ENCODE peak calls at places on chromosomes 2 and 18, in eight cellular contexts. One of them, this sample, is unnamed.

GRCh38 chr18:57048351-57048750 is 98.5 kb upstream of the BOD1L2 start:
- DNase-seq in stimulated activated CD4-positive, alpha-beta T cell treated with anti-CD3 and anti-CD28 coated beads, Interleukin-15, amount 100 ng/mL, for 24 hours: no peak
- DNase-seq in dorsolateral prefrontal cortex: no peak
- DNase-seq in NCI-H2171: no peak
- DNase-seq in T47D: no peak
- DNase-seq in lower lobe of right lung: no peak
- DNase-seq in fibroblast of lung: no peak
- DNase-seq in GM10248: no peak
- DNase-seq in this sample: no peak

GRCh38 chr2:120243211-120243610 is 9.4 kb upstream of the RALB start:
- DNase-seq in stimulated activated CD4-positive, alpha-beta T cell treated with anti-CD3 and anti-CD28 coated beads, Interleukin-15, amount 100 ng/mL, for 24 hours: no peak
- DNase-seq in dorsolateral prefrontal cortex: no peak
- DNase-seq in NCI-H2171: no peak
- DNase-seq in T47D: no peak
- DNase-seq in lower lobe of right lung: no peak
- DNase-seq in fibroblast of lung: peak; percentile 57
- DNase-seq in GM10248: no peak
- DNase-seq in this sample: no peak

GRCh38 chr2:110153416-110153815 is 37.8 kb upstream of the MALL start:
- DNase-seq in stimulated activated CD4-positive, alpha-beta T cell treated with anti-CD3 and anti-CD28 coated beads, Interleukin-15, amount 100 ng/mL, for 24 hours: no peak
- DNase-seq in dorsolateral prefrontal cortex: no peak
- DNase-seq in NCI-H2171: no peak
- DNase-seq in T47D: no peak
- DNase-seq in lower lobe of right lung: no peak
- DNase-seq in fibroblast of lung: peak; percentile 71
- DNase-seq in GM10248: no peak
- DNase-seq in this sample: no peak

GRCh38 chr2:195009202-195009601 is 647.8 kb upstream of the SLC39A10 start:
- DNase-seq in stimulated activated CD4-positive, alpha-beta T cell treated with anti-CD3 and anti-CD28 coated beads, Interleukin-15, amount 100 ng/mL, for 24 hours: no peak
- DNase-seq in dorsolateral prefrontal cortex: no peak
- DNase-seq in NCI-H2171: peak; percentile 50
- DNase-seq in T47D: peak; percentile 1
- DNase-seq in lower lobe of right lung: no peak
- DNase-seq in fibroblast of lung: no peak
- DNase-seq in GM10248: no peak
- DNase-seq in this sample: no peak

GRCh38 chr18:13791181-13791580 is 32.8 kb upstream of the MC5R start:
- DNase-seq in stimulated activated CD4-positive, alpha-beta T cell treated with anti-CD3 and anti-CD28 coated beads, Interleukin-15, amount 100 ng/mL, for 24 hours: no peak
- DNase-seq in dorsolateral prefrontal cortex: no peak
- DNase-seq in NCI-H2171: no peak
- DNase-seq in T47D: no peak
- DNase-seq in lower lobe of right lung: no peak
- DNase-seq in fibroblast of lung: peak; percentile 11
- DNase-seq in GM10248: no peak
- DNase-seq in this sample: no peak

GRCh38 chr2:205694256-205694655 is 12.0 kb downstream of the NRP2 start:
- DNase-seq in stimulated activated CD4-positive, alpha-beta T cell treated with anti-CD3 and anti-CD28 coated beads, Interleukin-15, amount 100 ng/mL, for 24 hours: no peak
- DNase-seq in dorsolateral prefrontal cortex: no peak
- DNase-seq in NCI-H2171: no peak
- DNase-seq in T47D: no peak
- DNase-seq in lower lobe of right lung: no peak
- DNase-seq in fibroblast of lung: no peak
- DNase-seq in GM10248: no peak
- DNase-seq in this sample: no peak

GRCh38 chr2:135657806-135658582 is 83.7 kb upstream of the UBXN4 start:
- DNase-seq in stimulated activated CD4-positive, alpha-beta T cell treated with anti-CD3 and anti-CD28 coated beads, Interleukin-15, amount 100 ng/mL, for 24 hours: peak; percentile 42
- DNase-seq in dorsolateral prefrontal cortex: no peak
- DNase-seq in NCI-H2171: no peak
- DNase-seq in T47D: no peak
- DNase-seq in lower lobe of right lung: no peak
- DNase-seq in fibroblast of lung: no peak
- DNase-seq in GM10248: no peak
- DNase-seq in this sample: no peak

GRCh38 chr2:240961878-240962277 is 36.5 kb upstream of the SNED1 start:
- DNase-seq in stimulated activated CD4-positive, alpha-beta T cell treated with anti-CD3 and anti-CD28 coated beads, Interleukin-15, amount 100 ng/mL, for 24 hours: no peak
- DNase-seq in dorsolateral prefrontal cortex: peak; percentile 17
- DNase-seq in NCI-H2171: no peak
- DNase-seq in T47D: no peak
- DNase-seq in lower lobe of right lung: no peak
- DNase-seq in fibroblast of lung: no peak
- DNase-seq in GM10248: no peak
- DNase-seq in this sample: no peak

GRCh38 chr18:5296706-5297320 is 1.3 kb upstream of the ZBTB14 start:
- DNase-seq in stimulated activated CD4-positive, alpha-beta T cell treated with anti-CD3 and anti-CD28 coated beads, Interleukin-15, amount 100 ng/mL, for 24 hours: peak; percentile 79
- DNase-seq in dorsolateral prefrontal cortex: peak; percentile 66
- DNase-seq in NCI-H2171: peak; percentile 90
- DNase-seq in T47D: peak; percentile 86
- DNase-seq in lower lobe of right lung: peak; percentile 90
- DNase-seq in fibroblast of lung: peak; percentile 86
- DNase-seq in GM10248: peak; percentile 44
- DNase-seq in this sample: peak; percentile 77

GRCh38 chr2:190812506-190813294 is 67.9 kb upstream of the GLS start:
- DNase-seq in stimulated activated CD4-positive, alpha-beta T cell treated with anti-CD3 and anti-CD28 coated beads, Interleukin-15, amount 100 ng/mL, for 24 hours: no peak
- DNase-seq in dorsolateral prefrontal cortex: no peak
- DNase-seq in NCI-H2171: no peak
- DNase-seq in T47D: peak; percentile 64
- DNase-seq in lower lobe of right lung: no peak
- DNase-seq in fibroblast of lung: peak; percentile 75
- DNase-seq in GM10248: no peak
- DNase-seq in this sample: no peak

GRCh38 chr2:96931966-96932365 is 54.4 kb downstream of the FAM178B start:
- DNase-seq in stimulated activated CD4-positive, alpha-beta T cell treated with anti-CD3 and anti-CD28 coated beads, Interleukin-15, amount 100 ng/mL, for 24 hours: no peak
- DNase-seq in dorsolateral prefrontal cortex: no peak
- DNase-seq in NCI-H2171: no peak
- DNase-seq in T47D: no peak
- DNase-seq in lower lobe of right lung: no peak
- DNase-seq in fibroblast of lung: no peak
- DNase-seq in GM10248: no peak
- DNase-seq in this sample: no peak

This sample was measured in head of caudate nucleus.